ENCODE peak calls at places on chromosomes 12 and 14, in four cellular contexts. B is EL, P is iris pigment epithelial cell, F is neural progenitor cell. K is an unnamed sample.

GRCh38 chr12:121799842-121800693 is 3.7 kb upstream of the SETD1B start:
- DNase-seq in B (peak), P (peak), F (peak), K (peak)

GRCh38 chr12:67764946-67765619 is 116.5 kb downstream of the DYRK2 start:
- DNase-seq in B (no peak), P (no peak), F (no peak), K (no peak)

GRCh38 chr14:94964931-94965330 is 192.4 kb downstream of the DICER1 start:
- DNase-seq in B (no peak), P (no peak), F (no peak), K (no peak)

GRCh38 chr12:52207895-52208294 is 16.1 kb upstream of the KRT80 start:
- DNase-seq in B (peak), P (no peak), F (no peak), K (peak)

GRCh38 chr14:35402323-35403084 is 2.0 kb downstream of the NFKBIA start:
- DNase-seq in B (no peak), P (no peak), F (no peak), K (peak)

GRCh38 chr12:131950182-131950913 is 606 bp downstream of the EP400 start:
- DNase-seq in B (peak), P (no peak), F (peak), K (peak)

GRCh38 chr12:21428241-21428640 is 9.2 kb upstream of the PYROXD1 start:
- DNase-seq in B (peak), P (peak), F (no peak), K (peak)

GRCh38 chr12:28601659-28602058 is 411.4 kb downstream of the CCDC91 start:
- DNase-seq in B (no peak), P (no peak), F (no peak), K (no peak)

K was measured in endothelial cell of umbilical vein.